ENCODE peak calls at places on chromosome 12, in four cellular contexts. B is A549, I is neural progenitor cell, X is spleen. F is an unnamed sample.
A peak's percentile ranks its signal among the peaks of the same experiment; 100 is the strongest.

GRCh38 chr12:71791473-71792150 is 36.9 kb downstream of the RAB21 start:
- DNase-seq in X (no peak), B (no peak), I (no peak), F (no peak)

GRCh38 chr12:49545815-49546214 is 7.0 kb downstream of the KCNH3 start:
- DNase-seq in I (no peak), B (no peak), X (peak; percentile 32), F (no peak)

GRCh38 chr12:92030618-92031017 is 115.0 kb downstream of the BTG1 start:
- DNase-seq in I (no peak), B (no peak), X (peak; percentile 74), F (peak; percentile 44)

GRCh38 chr12:81797100-81797499 is 38.0 kb upstream of the PPFIA2 start:
- DNase-seq in X (no peak), B (peak; percentile 1), I (peak; percentile 38), F (peak; percentile 4)

GRCh38 chr12:132766380-132767085 is 4.9 kb upstream of the ANKLE2 start:
- DNase-seq in B (no peak), X (peak; percentile 80), I (no peak), F (no peak)

GRCh38 chr12:123905319-123905925 is 67.2 kb downstream of the CCDC92 start:
- DNase-seq in X (no peak), I (peak; percentile 59), B (peak; percentile 61), F (peak; percentile 75)

GRCh38 chr12:114812858-114813761 is 129.1 kb upstream of the TBX3 start:
- DNase-seq in X (no peak), B (peak; percentile 34), I (peak; percentile 77), F (no peak)

GRCh38 chr12:64457036-64457435 is 5.1 kb downstream of the TBK1 start:
- DNase-seq in B (no peak), I (no peak), X (no peak), F (no peak)

GRCh38 chr12:754871-755562 is 2.6 kb downstream of the WNK1 start:
- DNase-seq in B (peak; percentile 84), X (no peak), I (peak; percentile 49), F (peak; percentile 79)

GRCh38 chr12:114846771-114847170 is 162.8 kb upstream of the TBX3 start:
- DNase-seq in B (no peak), I (no peak), X (no peak), F (no peak)

GRCh38 chr12:102300824-102301461 is 103.3 kb upstream of the PMCH start:
- DNase-seq in B (peak; percentile 12), I (peak; percentile 55), X (no peak), F (peak; percentile 38)

GRCh38 chr12:74111688-74112360 is 425.8 kb upstream of the ATXN7L3B start:
- DNase-seq in I (peak; percentile 61), X (no peak), B (no peak), F (no peak)

GRCh38 chr12:117882181-117882580 is 86.6 kb downstream of the KSR2 start:
- DNase-seq in B (no peak), I (no peak), X (no peak), F (no peak)
- TF ChIP-seq CTCF in B (no peak), I (no peak), X (no peak), F (no peak)

DNA sequence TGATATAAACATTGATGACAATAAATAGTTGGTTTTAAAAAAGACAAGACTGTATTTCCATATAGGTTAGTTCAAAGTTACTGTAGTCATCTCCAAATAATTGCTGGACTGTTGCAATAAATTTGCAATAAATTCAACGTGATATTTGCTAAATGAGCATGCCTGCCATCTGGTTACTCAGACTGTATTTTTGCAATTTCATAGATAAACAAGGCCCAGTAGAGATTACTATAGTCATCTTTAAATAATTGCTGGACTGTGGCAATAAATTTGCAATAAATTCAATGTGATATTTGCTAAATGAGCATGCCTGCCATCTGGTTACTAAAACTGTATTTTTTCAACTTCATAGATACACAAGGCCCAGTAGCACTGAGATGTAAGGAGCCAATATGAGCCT is 5.7 kb downstream of the NTN4 start:
- DNase-seq in X (no peak), I (no peak), B (no peak), F (no peak)
- H3K4me3 ChIP-seq in X (peak overlapping the region; percentile 56), I (no peak overlapping the region), B (no peak overlapping the region), F (no peak overlapping the region)

GRCh38 chr12:50960130-50960529 is 7.8 kb downstream of the HIGD1C start:
- DNase-seq in I (no peak), B (no peak), X (no peak), F (peak; percentile 11)

GRCh38 chr12:50964432-50964831 is 12.1 kb downstream of the HIGD1C start:
- DNase-seq in B (no peak), I (no peak), X (no peak), F (no peak)

DNA sequence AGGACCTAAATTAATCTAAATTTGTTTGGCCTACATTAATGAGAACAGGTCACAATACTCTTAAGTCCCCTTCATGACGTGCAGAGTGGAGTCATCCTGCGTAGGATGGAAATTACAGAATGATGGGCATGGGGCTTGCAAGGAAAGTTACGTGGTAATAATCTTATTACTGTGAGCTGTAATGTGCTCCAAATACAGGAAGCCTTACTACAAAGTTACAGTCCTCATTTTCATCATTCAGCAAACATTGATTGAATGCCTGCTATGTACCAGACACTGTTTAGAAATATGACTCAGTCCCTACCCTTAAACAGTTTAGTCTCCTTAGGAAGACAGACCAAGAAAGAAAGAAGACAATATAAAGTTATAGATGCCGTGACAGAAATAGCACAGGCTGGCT is 9.4 kb downstream of the HIGD1C start:
- DNase-seq in X (no peak), B (no peak), I (no peak), F (peak; percentile 56)
- TF ChIP-seq CTCF in X (no peak), B (no peak), I (no peak), F (no peak)

DNA sequence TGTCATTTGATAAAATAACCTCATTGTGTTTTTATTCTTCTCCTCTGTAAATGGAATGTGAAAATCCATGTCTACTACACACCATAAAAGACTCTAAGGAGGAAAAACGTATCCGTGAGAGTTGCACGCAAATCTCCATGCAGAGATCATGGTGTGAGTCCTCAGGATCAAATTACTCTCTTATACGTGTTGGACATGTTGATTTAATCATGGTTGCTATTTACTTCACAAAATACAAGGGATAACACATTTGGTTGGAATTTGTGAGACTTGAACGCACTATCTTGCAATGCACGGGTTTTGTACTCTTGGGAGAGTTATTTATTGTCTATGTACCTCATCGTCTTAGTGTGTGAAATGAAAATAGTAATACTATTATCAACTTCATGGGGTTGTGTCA is 128.0 kb upstream of the RASSF8 start:
- DNase-seq in B (no peak), I (no peak), X (no peak), F (peak; percentile 80)
- H3K4me3 ChIP-seq in B (no peak overlapping the region), I (no peak overlapping the region), X (no peak overlapping the region), F (no peak overlapping the region)

GRCh38 chr12:111532741-111533140 is 66.4 kb downstream of the ATXN2 start:
- DNase-seq in I (peak; percentile 51), B (no peak), X (no peak), F (no peak)

DNA sequence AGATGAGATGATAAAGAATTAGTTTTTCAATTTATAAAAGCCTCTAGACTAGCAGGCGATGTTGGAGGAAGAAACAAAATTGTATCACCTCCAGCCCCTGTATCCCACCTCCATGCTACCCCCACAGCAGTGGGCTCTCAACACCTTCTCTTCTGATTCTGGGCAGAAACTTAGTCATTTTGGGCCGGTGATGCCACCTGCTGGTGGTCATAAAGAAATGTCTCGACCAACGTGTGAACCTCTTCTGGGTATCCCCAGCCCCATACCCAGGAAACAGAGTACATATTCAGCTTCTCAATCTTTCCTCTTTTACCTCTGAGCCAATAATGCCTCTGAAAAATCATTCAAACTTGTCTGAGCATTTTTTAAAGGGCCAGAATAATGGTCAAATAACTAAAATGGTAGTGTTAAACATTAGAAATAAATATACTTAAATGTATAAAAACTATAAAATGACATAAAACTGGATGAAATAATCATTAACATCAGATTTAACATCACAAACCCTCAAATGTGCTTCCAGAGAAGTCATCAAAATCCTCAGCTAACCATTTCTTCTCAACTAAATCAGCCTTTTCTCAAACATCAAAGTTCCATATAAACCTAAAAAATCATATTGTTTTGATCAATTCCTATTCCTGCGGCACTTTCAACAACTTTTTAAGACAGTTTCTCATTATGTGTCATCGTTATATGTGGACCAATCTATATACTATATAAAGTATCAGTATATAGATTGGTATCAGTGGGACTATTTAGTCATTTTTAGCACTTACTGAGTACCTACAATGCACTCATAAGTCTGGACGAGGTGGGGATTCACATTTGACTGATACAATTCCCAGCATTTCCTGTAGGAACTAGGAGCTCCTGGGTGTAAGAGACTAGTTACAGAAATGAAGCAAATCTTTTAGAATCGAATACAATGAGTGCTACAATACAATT is 69.4 kb downstream of the ATXN2 start:
- DNase-seq in I (peak; percentile 66), X (no peak), B (peak; percentile 88), F (peak; percentile 33)
- TF ChIP-seq CTCF in I (peak; percentile 77), X (no peak), B (peak; percentile 72), F (peak; percentile 61)

F was measured in foreskin fibroblast.